ENCODE peak calls at places on chromosomes 12 and 14, in seven cellular contexts. H, T, R, K, D, G and J are unnamed samples.

GRCh38 chr12:95922231-95922630 is 20.2 kb downstream of the CCDC38 start:
- DNase-seq in R (no peak), D (no peak), K (no peak), G (no peak), H (no peak), T (no peak), J (no peak)

GRCh38 chr12:10362828-10363664 is 26.8 kb downstream of the KLRK1 start:
- DNase-seq in G (no peak), D (no peak), R (no peak), K (no peak), H (no peak), T (no peak), J (no peak)

GRCh38 chr14:21686468-21686867 is 12.8 kb upstream of the OR4E1 start:
- DNase-seq in D (no peak), H (no peak), T (no peak), G (no peak), K (no peak), R (no peak), J (no peak)

GRCh38 chr12:125163148-125163547 is 97.9 kb downstream of the AACS start:
- DNase-seq in D (no peak), R (no peak), H (no peak), K (no peak), T (no peak), G (no peak), J (no peak)

GRCh38 chr14:103528158-103528511 is 861 bp upstream of the TRMT61A start:
- DNase-seq in H (no peak), K (no peak), D (peak), T (peak), R (no peak), G (no peak), J (no peak)

GRCh38 chr14:93041002-93041401 is 74.7 kb downstream of the ITPK1 start:
- DNase-seq in K (no peak), D (no peak), R (no peak), T (no peak), G (no peak), H (no peak), J (no peak)

GRCh38 chr14:54133896-54134295 is 177.3 kb upstream of the BMP4 start:
- DNase-seq in K (no peak), G (peak), T (no peak), R (no peak), D (peak), H (no peak), J (no peak)

GRCh38 chr12:6311822-6312528 is 1.5 kb downstream of the PLEKHG6 start:
- DNase-seq in H (no peak), G (no peak), K (no peak), D (no peak), R (no peak), T (no peak), J (no peak)

GRCh38 chr14:53537421-53538315 is 384.5 kb upstream of the DDHD1 start:
- DNase-seq in K (peak), T (no peak), R (no peak), G (no peak), H (no peak), D (peak), J (no peak)

GRCh38 chr14:24367506-24368214 is at the start of gene NFATC4:
- DNase-seq in H (peak), R (peak), G (peak), D (peak), T (peak), K (peak), J (peak)

GRCh38 chr14:99391671-99392070 is 89.0 kb downstream of the SETD3 start:
- DNase-seq in K (no peak), H (no peak), R (no peak), D (peak), T (no peak), G (no peak), J (no peak)

GRCh38 chr14:63933701-63934100 is 80.9 kb downstream of the SYNE2 start:
- DNase-seq in G (no peak), K (no peak), H (no peak), T (no peak), R (no peak), D (no peak), J (no peak)

GRCh38 chr12:131618303-131618658 is 92.6 kb upstream of the SFSWAP start:
- DNase-seq in D (no peak), G (peak), H (no peak), R (no peak), T (no peak), K (no peak), J (no peak)

GRCh38 chr14:103110681-103111296 is 12.5 kb upstream of the TNFAIP2 start:
- DNase-seq in R (no peak), G (no peak), K (no peak), D (no peak), H (no peak), T (peak), J (no peak)

GRCh38 chr12:107129315-107129930 is 36.1 kb upstream of the CRY1 start:
- DNase-seq in K (no peak), G (no peak), T (no peak), D (no peak), R (no peak), H (no peak), J (no peak)

GRCh38 chr12:85575115-85576096 is 260.8 kb downstream of the RASSF9 start:
- DNase-seq in G (peak), T (peak), H (no peak), D (peak), K (peak), R (peak), J (no peak)

GRCh38 chr12:107610030-107610859 is 75.4 kb upstream of the PWP1 start:
- DNase-seq in T (peak), R (peak), D (peak), H (no peak), G (peak), K (peak), J (no peak)

GRCh38 chr14:32602699-32603098 is 273.6 kb downstream of the AKAP6 start:
- DNase-seq in R (no peak), D (no peak), K (no peak), G (no peak), T (no peak), H (no peak), J (no peak)

GRCh38 chr12:12327802-12328201 is 22.2 kb downstream of the MANSC1 start:
- DNase-seq in K (no peak), D (peak), H (no peak), T (no peak), G (peak), R (peak), J (no peak)

GRCh38 chr12:49946086-49946485 is 4.5 kb upstream of the AQP2 start:
- DNase-seq in K (no peak), H (no peak), D (no peak), R (no peak), G (no peak), T (no peak), J (no peak)

GRCh38 chr14:72891666-72892102 is 2.2 kb downstream of the DPF3 start:
- DNase-seq in H (no peak), K (no peak), G (no peak), D (no peak), R (no peak), T (no peak), J (no peak)

GRCh38 chr14:96138241-96138640 is 66.4 kb upstream of the BDKRB2 start:
- DNase-seq in T (no peak), H (no peak), G (no peak), R (no peak), K (no peak), D (no peak), J (no peak)

GRCh38 chr14:101121399-101122113 is 218.0 kb upstream of the RTL1 start:
- DNase-seq in H (no peak), R (no peak), T (no peak), D (no peak), G (no peak), K (no peak), J (no peak)

GRCh38 chr14:87628129-87628528 is 364.9 kb downstream of the GALC start:
- DNase-seq in D (peak), G (no peak), H (peak), T (peak), R (no peak), K (peak), J (no peak)

GRCh38 chr14:100066984-100067383 is 1.8 kb downstream of the EVL start:
- DNase-seq in K (no peak), H (no peak), G (no peak), R (no peak), D (no peak), T (no peak), J (no peak)

DNA sequence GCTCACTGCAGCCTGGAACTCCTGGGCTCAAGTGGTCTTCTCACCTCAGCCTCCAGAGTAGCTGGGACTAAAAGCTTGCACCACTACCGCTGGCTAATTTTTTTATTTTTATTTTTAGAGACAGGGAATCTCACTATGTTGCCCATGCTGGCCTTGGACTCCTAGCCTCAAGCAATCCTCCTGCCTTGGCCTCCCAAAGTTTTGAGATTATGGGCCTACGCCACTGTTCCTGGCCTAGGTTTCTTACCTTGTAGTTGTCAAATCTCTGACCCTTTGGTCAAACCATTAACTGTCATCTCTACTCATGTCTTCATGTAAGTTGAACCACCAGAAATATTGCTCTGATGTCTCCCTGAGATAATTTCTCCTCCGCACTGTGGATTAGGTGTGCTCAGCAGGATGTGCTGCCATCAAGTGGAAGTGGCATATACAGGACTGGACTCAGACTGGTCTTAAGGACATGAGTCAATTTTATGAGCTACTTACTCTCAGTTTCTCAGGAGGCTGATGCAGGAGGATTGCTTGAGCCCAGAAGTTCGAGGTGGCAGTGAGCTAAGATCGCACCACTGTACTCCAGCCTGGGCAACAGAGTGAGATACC is 28.5 kb downstream of the ACTR6 start:
- DNase-seq in G (peak), T (no peak), H (no peak), D (peak), R (no peak), K (no peak), J (no peak)
- TF ChIP-seq CTCF in G (no peak), T (no peak), H (no peak), D (no peak), R (peak), K (no peak), J (no peak)

DNA sequence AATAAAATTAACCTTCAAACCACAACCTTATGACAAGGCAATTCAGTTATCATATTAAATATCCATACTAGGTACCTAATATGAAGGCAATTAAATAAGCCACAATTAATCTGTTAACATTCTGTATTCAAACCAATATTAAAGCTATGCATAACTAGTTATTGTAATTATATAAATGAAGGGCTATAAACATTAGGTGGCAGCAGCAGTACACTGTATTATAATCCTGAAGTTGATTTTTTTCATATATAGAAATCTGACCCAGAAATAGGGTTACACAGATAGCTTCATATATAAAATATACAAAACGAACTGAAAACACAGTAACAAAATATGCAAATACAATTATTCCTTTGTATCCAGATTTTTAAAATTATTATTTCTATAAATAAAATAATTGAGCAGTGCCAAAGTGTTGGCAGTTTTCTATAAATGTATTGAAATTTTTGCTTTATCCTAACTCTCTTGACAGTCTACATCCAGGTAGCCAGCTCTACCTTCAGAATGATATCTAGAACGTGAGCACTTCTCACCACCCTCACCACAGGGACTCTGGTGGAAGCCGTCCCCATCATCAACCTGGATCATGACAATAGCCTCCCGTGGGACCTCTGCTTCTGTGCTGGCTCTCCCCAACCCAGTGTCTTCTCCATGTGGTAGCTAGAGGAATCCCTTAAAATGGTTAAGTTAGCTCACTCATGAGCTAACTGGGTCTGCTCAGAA is 136.2 kb downstream of the MED13L start:
- DNase-seq in R (no peak), H (no peak), K (no peak), G (no peak), D (peak), T (no peak), J (no peak)
- TF ChIP-seq CTCF in R (peak), H (no peak), K (no peak), G (peak), D (no peak), T (peak), J (no peak)

DNA sequence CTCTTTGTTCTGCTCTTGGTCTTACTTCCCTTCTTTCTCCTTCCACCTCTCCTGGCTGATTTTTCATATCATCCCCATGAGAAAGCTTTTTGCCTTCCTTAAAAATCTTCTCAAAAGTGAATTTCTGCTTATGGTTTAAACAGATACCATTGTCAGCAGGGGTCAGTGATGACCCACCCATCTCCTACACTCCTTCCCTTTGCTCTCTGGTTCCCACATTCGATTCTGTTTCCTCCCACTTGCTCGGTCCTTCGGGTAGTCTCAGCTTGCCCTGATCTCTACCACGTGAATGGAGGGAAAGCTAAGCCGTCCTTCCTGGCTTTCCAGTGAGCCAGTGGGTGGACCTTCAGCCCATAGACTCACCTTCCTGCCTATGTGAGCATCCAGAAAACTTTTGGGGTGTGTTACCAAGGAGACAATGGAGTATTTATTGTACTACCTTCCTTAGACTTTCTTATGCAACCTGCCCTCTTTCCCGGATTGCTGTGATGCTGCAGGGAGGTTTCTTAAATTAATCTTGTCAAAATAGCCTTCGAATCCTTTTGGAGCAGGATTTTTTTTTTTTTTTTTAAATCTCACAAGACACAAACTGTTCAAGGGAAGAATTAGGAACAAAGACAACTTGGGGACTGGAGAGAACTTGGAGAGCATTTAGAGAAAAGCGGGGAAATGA is 306.3 kb downstream of the CACNA1C start:
- DNase-seq in D (no peak), R (no peak), G (no peak), T (no peak), K (no peak), H (no peak), J (no peak)
- TF ChIP-seq CTCF in D (no peak), R (no peak), G (no peak), T (no peak), K (no peak), H (no peak), J (no peak)

GRCh38 chr14:31461545-31461944 is 4.2 kb upstream of the DTD2 start:
- DNase-seq in R (no peak), G (no peak), T (no peak), H (no peak), K (no peak), D (no peak), J (no peak)

GRCh38 chr14:31456841-31457664 is at the start of gene DTD2:
- DNase-seq in T (peak), H (peak), G (peak), R (peak), D (peak), K (peak), J (peak)

GRCh38 chr14:31457665-31458659 is 656 bp upstream of the DTD2 start:
- DNase-seq in R (no peak), G (peak), K (no peak), D (peak), H (no peak), T (no peak), J (no peak)
- TF ChIP-seq CTCF in R (no peak), G (no peak), K (no peak), D (no peak), H (no peak), T (peak), J (no peak)

DNA sequence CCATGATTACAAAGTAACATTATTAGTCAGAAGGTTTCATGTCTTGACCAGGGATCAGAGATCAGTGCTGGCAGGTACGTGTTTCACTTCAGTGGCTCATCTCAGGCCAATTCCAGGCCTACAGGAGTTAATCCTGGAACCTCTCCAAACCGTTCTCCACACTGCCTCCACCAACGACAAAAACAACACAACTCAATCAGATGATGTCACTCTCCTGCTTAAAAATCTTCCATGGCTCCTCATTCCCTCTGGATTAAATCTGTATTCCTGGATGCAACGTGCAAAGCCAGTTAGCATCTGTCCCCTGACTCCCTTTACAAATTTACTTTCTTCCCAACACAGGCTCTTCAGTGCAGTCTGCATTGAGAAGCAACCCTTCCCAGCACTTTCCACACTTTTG is 34.3 kb upstream of the TXNRD1 start:
- DNase-seq in T (no peak), G (peak), H (no peak), K (no peak), D (peak), R (no peak), J (no peak)
- TF ChIP-seq CTCF in T (no peak), G (no peak), H (no peak), K (no peak), D (no peak), R (no peak), J (no peak)

GRCh38 chr14:67619446-67620216 is at the start of gene ARG2:
- DNase-seq in G (peak), T (peak), H (peak), K (peak), D (peak), R (peak), J (peak)
- TF ChIP-seq CTCF in G (no peak), T (no peak), H (no peak), K (no peak), D (no peak), R (peak), J (no peak)

GRCh38 chr14:104923596-104924420 is 871 bp upstream of the PLD4 start:
- DNase-seq in K (no peak), G (no peak), D (no peak), T (no peak), H (no peak), R (no peak), J (no peak)
- TF ChIP-seq CTCF in K (no peak), G (no peak), D (no peak), T (no peak), H (no peak), R (no peak), J (no peak)

GRCh38 chr14:57293851-57294837 is 25.4 kb downstream of the AP5M1 start:
- DNase-seq in K (no peak), D (peak), R (no peak), T (no peak), G (no peak), H (no peak), J (no peak)
- TF ChIP-seq CTCF in K (peak), D (no peak), R (no peak), T (peak), G (peak), H (no peak), J (peak)